ENCODE peak calls at places on chromosomes 4 and X, in nine cellular contexts. V, X, D, B, A, L, Z, J and K are unnamed samples.

GRCh38 chr4:962231-963208 is 10.8 kb downstream of the DGKQ start:
- DNase-seq in V (peak), X (peak), D (no peak), B (no peak), A (no peak), L (no peak), Z (no peak), J (peak), K (no peak)

GRCh38 chr4:182967403-182967802 is 50.2 kb upstream of the DCTD start:
- DNase-seq in V (no peak), X (no peak), D (no peak), B (no peak), A (no peak), L (no peak), Z (no peak), J (no peak), K (no peak)

GRCh38 chrX:20274121-20274520 is 7.4 kb upstream of the RPS6KA3 start:
- DNase-seq in V (no peak), X (no peak), D (no peak), B (no peak), A (no peak), L (no peak), Z (no peak), J (no peak), K (no peak)

GRCh38 chr4:2829321-2829932 is 14.2 kb upstream of the ADD1 start:
- DNase-seq in V (no peak), X (no peak), D (no peak), B (no peak), A (no peak), L (no peak), Z (no peak), J (no peak), K (no peak)

GRCh38 chr4:154164931-154165839 is 326.4 kb downstream of the DCHS2 start:
- DNase-seq in V (no peak), X (no peak), D (peak), B (peak), A (no peak), L (no peak), Z (no peak), J (no peak), K (no peak)

GRCh38 chr4:153439831-153440230 is 26.3 kb upstream of the TMEM131L start:
- DNase-seq in V (no peak), X (no peak), D (no peak), B (no peak), A (no peak), L (no peak), Z (no peak), J (no peak), K (no peak)

GRCh38 chr4:96317924-96318323 is 478.0 kb downstream of the PDHA2 start:
- DNase-seq in V (no peak), X (no peak), D (no peak), B (no peak), A (no peak), L (no peak), Z (no peak), J (no peak), K (no peak)

GRCh38 chr4:156476359-156476758 is 495.2 kb downstream of the PDGFC start:
- DNase-seq in V (no peak), X (no peak), D (peak), B (peak), A (no peak), L (no peak), Z (no peak), J (no peak), K (peak)

GRCh38 chr4:156322592-156322991 is 368.9 kb upstream of the CTSO start:
- DNase-seq in V (no peak), X (no peak), D (peak), B (peak), A (no peak), L (no peak), Z (no peak), J (no peak), K (no peak)

GRCh38 chr4:53313510-53313909 is 52.4 kb downstream of the SCFD2 start:
- DNase-seq in V (no peak), X (no peak), D (no peak), B (peak), A (no peak), L (no peak), Z (peak), J (peak), K (peak)

GRCh38 chrX:45667666-45668065 is 467.0 kb upstream of the DIPK2B start:
- DNase-seq in V (no peak), X (no peak), D (no peak), B (no peak), A (no peak), L (no peak), Z (no peak), J (no peak), K (no peak)

GRCh38 chr4:122833999-122834398 is 7.4 kb downstream of the FGF2 start:
- DNase-seq in V (no peak), X (no peak), D (no peak), B (no peak), A (no peak), L (no peak), Z (no peak), J (no peak), K (no peak)

GRCh38 chr4:122922877-122923511 is 597 bp upstream of the NUDT6 start:
- DNase-seq in V (peak), X (peak), D (no peak), B (peak), A (peak), L (peak), Z (peak), J (peak), K (peak)

GRCh38 chr4:182143086-182143821 is 99.9 kb upstream of the TENM3 start:
- DNase-seq in V (peak), X (no peak), D (no peak), B (peak), A (no peak), L (no peak), Z (peak), J (no peak), K (peak)

GRCh38 chr4:41323706-41324105 is 67.0 kb downstream of the UCHL1 start:
- DNase-seq in V (no peak), X (no peak), D (no peak), B (no peak), A (no peak), L (no peak), Z (no peak), J (no peak), K (no peak)